ENCODE peak calls at places on chromosomes 7 and 10, in five cellular contexts. G, E, R, M and B are unnamed samples.

GRCh38 chr7:7761340-7761973 is 43.0 kb upstream of the RPA3 start:
- ATAC-seq in G (peak; percentile 47), E (no peak), R (peak; percentile 67), M (peak; percentile 61), B (peak; percentile 69)

GRCh38 chr10:130167707-130168106 is 31.5 kb downstream of the GLRX3 start:
- ATAC-seq in G (no peak), E (no peak), R (peak; percentile 16), M (no peak), B (no peak)

GRCh38 chr7:141073641-141074161 is at the start of gene TMEM178B:
- ATAC-seq in G (peak; percentile 17), E (peak; percentile 32), R (peak; percentile 36), M (peak; percentile 13), B (peak; percentile 34)

GRCh38 chr7:153006452-153006851 is 246.9 kb downstream of the ACTR3B start:
- ATAC-seq in G (no peak), E (no peak), R (no peak), M (no peak), B (no peak)

GRCh38 chr7:1460757-1461639 is 1.7 kb upstream of the MICALL2 start:
- ATAC-seq in G (no peak), E (no peak), R (peak; percentile 11), M (peak; percentile 0), B (no peak)

GRCh38 chr7:140249036-140249806 is 72.4 kb upstream of the KDM7A start:
- ATAC-seq in G (no peak), E (no peak), R (peak; percentile 32), M (no peak), B (no peak)

GRCh38 chr10:129468187-129468586 is 1.1 kb downstream of the MGMT start:
- ATAC-seq in G (no peak), E (no peak), R (no peak), M (no peak), B (no peak)

GRCh38 chr7:132145063-132145462 is 431.2 kb downstream of the PLXNA4 start:
- ATAC-seq in G (no peak), E (no peak), R (no peak), M (no peak), B (no peak)

GRCh38 chr10:119859422-119860258 is 13.0 kb downstream of the MCMBP start:
- ATAC-seq in G (peak; percentile 74), E (peak; percentile 27), R (peak; percentile 77), M (no peak), B (no peak)

GRCh38 chr7:152504367-152504766 is 68.6 kb upstream of the KMT2C start:
- ATAC-seq in G (no peak), E (no peak), R (no peak), M (no peak), B (no peak)

GRCh38 chr7:121473645-121474300 is 77.7 kb upstream of the FAM3C start:
- ATAC-seq in G (no peak), E (no peak), R (no peak), M (no peak), B (no peak)

GRCh38 chr7:151400626-151401315 is 9.1 kb downstream of the WDR86 start:
- ATAC-seq in G (peak; percentile 77), E (no peak), R (no peak), M (no peak), B (peak; percentile 94)

GRCh38 chr7:45080958-45081669 is 7.7 kb downstream of the NACAD start:
- ATAC-seq in G (peak; percentile 12), E (no peak), R (no peak), M (peak; percentile 7), B (no peak)

GRCh38 chr7:959271-959670 is 4.8 kb upstream of the ADAP1 start:
- ATAC-seq in G (no peak), E (no peak), R (no peak), M (no peak), B (no peak)

GRCh38 chr10:78970261-78970660 is 98.5 kb upstream of the ZMIZ1 start:
- ATAC-seq in G (no peak), E (no peak), R (no peak), M (no peak), B (no peak)

GRCh38 chr7:6631605-6632004 is 5.5 kb upstream of the ZNF316 start:
- ATAC-seq in G (no peak), E (no peak), R (no peak), M (no peak), B (no peak)

GRCh38 chr7:100863406-100863950 is 3.7 kb upstream of the TRIP6 start:
- ATAC-seq in G (no peak), E (no peak), R (no peak), M (peak; percentile 42), B (no peak)

GRCh38 chr7:128459394-128459878 is 3.8 kb downstream of the HILPDA start:
- ATAC-seq in G (peak; percentile 52), E (peak; percentile 50), R (peak; percentile 46), M (peak; percentile 21), B (peak; percentile 63)

GRCh38 chr7:18638594-18639452 is 143.3 kb downstream of the HDAC9 start:
- ATAC-seq in G (peak; percentile 53), E (no peak), R (peak; percentile 87), M (peak; percentile 62), B (no peak)

GRCh38 chr10:133294189-133294588 is 14.5 kb downstream of the TUBGCP2 start:
- ATAC-seq in G (no peak), E (no peak), R (peak; percentile 80), M (peak; percentile 54), B (no peak)

GRCh38 chr7:138935438-138936079 is 45.6 kb downstream of the KIAA1549 start:
- ATAC-seq in G (no peak), E (no peak), R (peak; percentile 94), M (peak; percentile 88), B (no peak)

GRCh38 chr10:116688241-116688711 is 54.1 kb downstream of the HSPA12A start:
- ATAC-seq in G (no peak), E (no peak), R (peak; percentile 49), M (peak; percentile 67), B (no peak)

GRCh38 chr7:63953181-63953580 is 45.5 kb upstream of the ZNF722 start:
- ATAC-seq in G (no peak), E (no peak), R (no peak), M (no peak), B (peak; percentile 34)

GRCh38 chr10:27646604-27647191 is 98.9 kb downstream of the MKX start:
- ATAC-seq in G (no peak), E (no peak), R (no peak), M (no peak), B (no peak)

GRCh38 chr7:36567699-36568436 is 156.4 kb downstream of the AOAH start:
- ATAC-seq in G (no peak), E (no peak), R (no peak), M (no peak), B (no peak)

GRCh38 chr10:24349379-24350110 is 140.6 kb downstream of the KIAA1217 start:
- ATAC-seq in G (no peak), E (no peak), R (no peak), M (no peak), B (no peak)

GRCh38 chr7:96076350-96076707 is 245.6 kb downstream of the SLC25A13 start:
- ATAC-seq in G (no peak), E (no peak), R (no peak), M (no peak), B (no peak)

GRCh38 chr10:103759100-103759781 is 96.1 kb downstream of the SH3PXD2A start:
- ATAC-seq in G (peak; percentile 51), E (peak; percentile 77), R (peak; percentile 48), M (peak; percentile 77), B (peak; percentile 47)

GRCh38 chr10:124560377-124560776 is 98.8 kb downstream of the LHPP start:
- ATAC-seq in G (no peak), E (no peak), R (peak; percentile 78), M (peak; percentile 90), B (no peak)

GRCh38 chr10:67607472-67607871 is 88.5 kb downstream of the CTNNA3 start:
- ATAC-seq in G (no peak), E (no peak), R (no peak), M (no peak), B (no peak)

GRCh38 chr7:130947792-130948580 is 214.0 kb upstream of the KLF14 start:
- ATAC-seq in G (no peak), E (peak; percentile 24), R (no peak), M (no peak), B (peak; percentile 22)

GRCh38 chr10:93369588-93370164 is 112.5 kb downstream of the MYOF start:
- ATAC-seq in G (no peak), E (no peak), R (no peak), M (peak; percentile 14), B (no peak)

GRCh38 chr7:44961844-44962482 is 16.9 kb downstream of the MYO1G start:
- ATAC-seq in G (no peak), E (peak; percentile 14), R (peak; percentile 8), M (peak; percentile 25), B (no peak)

GRCh38 chr7:24898691-24899090 is 81.3 kb downstream of the OSBPL3 start:
- ATAC-seq in G (peak; percentile 23), E (peak; percentile 85), R (no peak), M (no peak), B (peak; percentile 60)

GRCh38 chr7:1664711-1665591 is 5.1 kb upstream of the ELFN1 start:
- ATAC-seq in G (peak; percentile 50), E (no peak), R (peak; percentile 67), M (peak; percentile 25), B (no peak)

GRCh38 chr10:102644066-102644645 is at the start of gene TRIM8:
- ATAC-seq in G (no peak), E (peak; percentile 6), R (no peak), M (no peak), B (peak; percentile 4)